ENCODE peak calls at places on chromosomes 7 and 10, in eight cellular contexts. A is OCI-LY7; Y is CD8-positive, alpha-beta T cell; S is head of caudate nucleus; H is NCI-H1092; G is NCI-H345; Q is RWPE1; E is stimulated activated CD8-positive, alpha-beta memory T cell treated with anti-CD3 and anti-CD28 coated beads, Interleukin-7, amount 100 ng/mL, for 1 hour. V is an unnamed sample.

GRCh38 chr10:92146072-92146471 is 144.8 kb downstream of the CPEB3 start:
- DNase-seq in A (no peak), Y (no peak), S (no peak), H (no peak), G (no peak), Q (no peak), E (no peak), V (no peak)

GRCh38 chr10:23419201-23419600 is 19.7 kb upstream of the OTUD1 start:
- DNase-seq in A (no peak), Y (no peak), S (no peak), H (no peak), G (no peak), Q (no peak), E (no peak), V (no peak)

GRCh38 chr7:93228302-93228701 is 2.0 kb upstream of the HEPACAM2 start:
- DNase-seq in A (peak), Y (peak), S (no peak), H (peak), G (peak), Q (peak), E (no peak), V (peak)

GRCh38 chr10:84179059-84179710 is 5.6 kb downstream of the GPR15LG start:
- DNase-seq in A (peak), Y (no peak), S (peak), H (peak), G (peak), Q (peak), E (no peak), V (peak)

GRCh38 chr10:13890617-13891541 is 304.1 kb downstream of the PRPF18 start:
- DNase-seq in A (no peak), Y (no peak), S (peak), H (no peak), G (no peak), Q (no peak), E (no peak), V (peak)

GRCh38 chr7:22860337-22860736 is 37.7 kb upstream of the TOMM7 start:
- DNase-seq in A (no peak), Y (no peak), S (no peak), H (no peak), G (no peak), Q (no peak), E (no peak), V (no peak)

GRCh38 chr10:104630731-104631130 is 10.4 kb upstream of the SORCS3 start:
- DNase-seq in A (no peak), Y (no peak), S (no peak), H (no peak), G (peak), Q (no peak), E (no peak), V (no peak)

GRCh38 chr10:48377751-48378585 is 71.5 kb downstream of the MAPK8 start:
- DNase-seq in A (no peak), Y (no peak), S (no peak), H (no peak), G (no peak), Q (no peak), E (no peak), V (no peak)

GRCh38 chr7:5422324-5423271 is 1.0 kb downstream of the TNRC18 start:
- DNase-seq in A (peak), Y (no peak), S (peak), H (no peak), G (no peak), Q (no peak), E (no peak), V (peak)

GRCh38 chr10:49222170-49222569 is 34.0 kb upstream of the TMEM273 start:
- DNase-seq in A (peak), Y (no peak), S (no peak), H (no peak), G (no peak), Q (no peak), E (no peak), V (no peak)

GRCh38 chr7:118762451-118762850 is 537.9 kb downstream of the ANKRD7 start:
- DNase-seq in A (no peak), Y (no peak), S (no peak), H (no peak), G (no peak), Q (no peak), E (no peak), V (no peak)

GRCh38 chr7:156604311-156604710 is 36.3 kb upstream of the RNF32 start:
- DNase-seq in A (no peak), Y (no peak), S (no peak), H (no peak), G (no peak), Q (peak), E (no peak), V (no peak)

GRCh38 chr7:138369797-138370196 is 90.3 kb upstream of the TRIM24 start:
- DNase-seq in A (no peak), Y (no peak), S (no peak), H (no peak), G (no peak), Q (no peak), E (no peak), V (no peak)